ENCODE peak calls at places on chromosomes 7 and 10, in six cellular contexts. A is cerebellar cortex; J is colonic mucosa; G is activated CD4-positive, alpha-beta T cell treated with anti-CD3 and anti-CD28 coated beads for 24 hours; C is osteocyte; L is hepatic stellate cell. W is an unnamed sample.

GRCh38 chr7:51455086-51455485 is 138.5 kb upstream of the COBL start:
- DNase-seq in A (no peak), J (no peak), G (no peak), C (no peak), L (no peak), W (no peak)

GRCh38 chr7:8155836-8156235 is 106.1 kb downstream of the ICA1 start:
- DNase-seq in A (peak), J (no peak), G (no peak), C (no peak), L (no peak), W (no peak)

GRCh38 chr7:116249969-116250553 is 39.7 kb downstream of the TES start:
- DNase-seq in A (no peak), J (no peak), G (no peak), C (no peak), L (peak), W (no peak)

GRCh38 chr10:33655921-33656320 is 321.5 kb upstream of the NRP1 start:
- DNase-seq in A (no peak), J (no peak), G (no peak), C (no peak), L (no peak), W (no peak)

GRCh38 chr10:102324061-102324460 is 71.4 kb upstream of the NFKB2 start:
- DNase-seq in A (no peak), J (no peak), G (no peak), C (no peak), L (no peak), W (no peak)

GRCh38 chr7:137846588-137847417 is at the start of gene DGKI:
- DNase-seq in A (peak), J (no peak), G (no peak), C (no peak), L (peak), W (no peak)

GRCh38 chr7:135822396-135822795 is 73.8 kb upstream of the FAM180A start:
- DNase-seq in A (no peak), J (no peak), G (no peak), C (no peak), L (no peak), W (no peak)

GRCh38 chr7:131027287-131027773 is 293.3 kb upstream of the KLF14 start:
- DNase-seq in A (peak), J (no peak), G (no peak), C (no peak), L (no peak), W (no peak)

GRCh38 chr10:61943699-61944444 is 42.4 kb downstream of the ARID5B start:
- DNase-seq in A (no peak), J (no peak), G (no peak), C (no peak), L (no peak), W (no peak)

GRCh38 chr7:140478361-140479061 is 794 bp downstream of the MKRN1 start:
- DNase-seq in A (peak), J (peak), G (peak), C (peak), L (peak), W (peak)

GRCh38 chr10:60444494-60445064 is 54.9 kb upstream of the ANK3 start:
- DNase-seq in A (peak), J (no peak), G (no peak), C (no peak), L (no peak), W (no peak)

GRCh38 chr10:79438021-79438698 is 7.3 kb downstream of the ZCCHC24 start:
- DNase-seq in A (no peak), J (no peak), G (no peak), C (no peak), L (no peak), W (no peak)

GRCh38 chr10:16545126-16545736 is 23.6 kb upstream of the C1QL3 start:
- DNase-seq in A (peak), J (no peak), G (no peak), C (no peak), L (peak), W (no peak)

GRCh38 chr7:8277394-8277982 is 15.5 kb upstream of the ICA1 start:
- DNase-seq in A (no peak), J (no peak), G (no peak), C (no peak), L (no peak), W (no peak)

GRCh38 chr7:24912874-24913514 is 67.0 kb downstream of the OSBPL3 start:
- DNase-seq in A (no peak), J (no peak), G (no peak), C (no peak), L (no peak), W (no peak)

GRCh38 chr7:124497209-124497608 is 268.4 kb downstream of the GPR37 start:
- DNase-seq in A (no peak), J (no peak), G (no peak), C (no peak), L (no peak), W (no peak)

GRCh38 chr10:95290446-95290800 is 380 bp downstream of the PDLIM1 start:
- DNase-seq in A (no peak), J (no peak), G (no peak), C (no peak), L (no peak), W (no peak)

GRCh38 chr10:28463676-28464395 is 69.1 kb upstream of the WAC start:
- DNase-seq in A (peak), J (peak), G (no peak), C (peak), L (no peak), W (peak)

GRCh38 chr10:122140941-122141623 is 130.0 kb upstream of the BTBD16 start:
- DNase-seq in A (no peak), J (peak), G (no peak), C (peak), L (peak), W (no peak)

GRCh38 chr10:89476150-89476549 is 59.2 kb downstream of the SLC16A12 start:
- DNase-seq in A (no peak), J (no peak), G (no peak), C (no peak), L (no peak), W (no peak)

GRCh38 chr7:23597908-23598224 is 684 bp downstream of the CCDC126 start:
- DNase-seq in A (peak), J (peak), G (no peak), C (no peak), L (no peak), W (no peak)

GRCh38 chr7:125670926-125671572 is 741.4 kb upstream of the POT1 start:
- DNase-seq in A (peak), J (no peak), G (no peak), C (no peak), L (no peak), W (no peak)

GRCh38 chr10:73262105-73262730 is 9.8 kb upstream of the MRPS16 start:
- DNase-seq in A (no peak), J (no peak), G (no peak), C (no peak), L (no peak), W (no peak)

GRCh38 chr7:144784943-144785342 is 50.9 kb downstream of the TPK1 start:
- DNase-seq in A (no peak), J (no peak), G (no peak), C (no peak), L (no peak), W (no peak)

GRCh38 chr7:137992042-137992737 is 9.7 kb downstream of the CREB3L2 start:
- DNase-seq in A (no peak), J (no peak), G (no peak), C (no peak), L (peak), W (no peak)

GRCh38 chr7:141442781-141443180 is 108.4 kb upstream of the AGK start:
- DNase-seq in A (no peak), J (no peak), G (no peak), C (no peak), L (no peak), W (no peak)

GRCh38 chr7:45359781-45360180 is 202.2 kb downstream of the RAMP3 start:
- DNase-seq in A (no peak), J (no peak), G (no peak), C (no peak), L (no peak), W (no peak)

GRCh38 chr7:126569402-126569801 is 683.3 kb downstream of the GRM8 start:
- DNase-seq in A (no peak), J (no peak), G (no peak), C (no peak), L (no peak), W (no peak)